ENCODE peak calls at places on chromosome 20, in eight cellular contexts. Z is neuronal stem cell, F is astrocyte, R is small intestine, A is H7, P is mesendoderm, Y is coronary artery, G is fibroblast of pulmonary artery. N is an unnamed sample.

GRCh38 chr20:61320617-61321200 is 68.6 kb downstream of the CDH4 start:
- DNase-seq in Z (no peak), F (no peak), R (no peak), A (no peak), P (no peak), Y (no peak), G (no peak), N (no peak)

GRCh38 chr20:52552181-52552872 is 360.7 kb upstream of the ZFP64 start:
- DNase-seq in Z (no peak), F (peak), R (no peak), A (peak), P (no peak), Y (no peak), G (peak), N (peak)

GRCh38 chr20:17725094-17725835 is 25.5 kb downstream of the BANF2 start:
- DNase-seq in Z (no peak), F (no peak), R (no peak), A (no peak), P (no peak), Y (no peak), G (no peak), N (no peak)

GRCh38 chr20:3775457-3775856 is 5.8 kb downstream of the SPEF1 start:
- DNase-seq in Z (no peak), F (no peak), R (no peak), A (no peak), P (no peak), Y (no peak), G (no peak), N (no peak)

GRCh38 chr20:21141825-21142224 is 15.9 kb downstream of the KIZ start:
- DNase-seq in Z (no peak), F (no peak), R (no peak), A (no peak), P (no peak), Y (no peak), G (no peak), N (no peak)

GRCh38 chr20:47358672-47359532 is 2.4 kb upstream of the ZMYND8 start:
- DNase-seq in Z (no peak), F (peak), R (peak), A (no peak), P (peak), Y (peak), G (peak), N (peak)

GRCh38 chr20:53032021-53033001 is 60.2 kb downstream of the TSHZ2 start:
- DNase-seq in Z (no peak), F (peak), R (no peak), A (no peak), P (no peak), Y (no peak), G (peak), N (peak)

GRCh38 chr20:36277546-36277945 is 28.6 kb upstream of the DLGAP4 start:
- DNase-seq in Z (no peak), F (no peak), R (no peak), A (peak), P (no peak), Y (no peak), G (no peak), N (no peak)

GRCh38 chr20:57785720-57786119 is 75.9 kb upstream of the PMEPA1 start:
- DNase-seq in Z (no peak), F (no peak), R (no peak), A (no peak), P (no peak), Y (no peak), G (no peak), N (no peak)

GRCh38 chr20:20711413-20711812 is 1.0 kb downstream of the RALGAPA2 start:
- DNase-seq in Z (no peak), F (no peak), R (peak), A (peak), P (peak), Y (no peak), G (no peak), N (no peak)

GRCh38 chr20:19903168-19903676 is 113.9 kb upstream of the NAA20 start:
- DNase-seq in Z (no peak), F (no peak), R (no peak), A (no peak), P (no peak), Y (no peak), G (peak), N (no peak)

GRCh38 chr20:47464380-47465101 is 37.1 kb upstream of the NCOA3 start:
- DNase-seq in Z (no peak), F (peak), R (peak), A (no peak), P (no peak), Y (peak), G (peak), N (peak)

GRCh38 chr20:8408587-8409307 is 276.7 kb downstream of the PLCB1 start:
- DNase-seq in Z (no peak), F (no peak), R (no peak), A (no peak), P (no peak), Y (no peak), G (no peak), N (no peak)

GRCh38 chr20:23686046-23686750 is 2.6 kb downstream of the CST4 start:
- DNase-seq in Z (no peak), F (no peak), R (no peak), A (no peak), P (no peak), Y (no peak), G (no peak), N (no peak)

GRCh38 chr20:32847964-32848363 is 10.8 kb upstream of the EFCAB8 start:
- DNase-seq in Z (no peak), F (no peak), R (no peak), A (no peak), P (no peak), Y (no peak), G (no peak), N (no peak)

GRCh38 chr20:9741996-9742395 is 96.9 kb downstream of the PAK5 start:
- DNase-seq in Z (no peak), F (no peak), R (peak), A (no peak), P (no peak), Y (no peak), G (no peak), N (no peak)

GRCh38 chr20:33811763-33812672 is 870 bp downstream of the CHMP4B start:
- DNase-seq in Z (no peak), F (peak), R (peak), A (peak), P (peak), Y (peak), G (peak), N (peak)

GRCh38 chr20:15610700-15611277 is 962.5 kb downstream of the KIF16B start:
- DNase-seq in Z (no peak), F (no peak), R (no peak), A (no peak), P (no peak), Y (no peak), G (no peak), N (no peak)

GRCh38 chr20:47764154-47764734 is 21.0 kb downstream of the SULF2 start:
- DNase-seq in Z (no peak), F (no peak), R (no peak), A (peak), P (peak), Y (no peak), G (no peak), N (no peak)

GRCh38 chr20:14189794-14190402 is 147.5 kb downstream of the FLRT3 start:
- DNase-seq in Z (no peak), F (peak), R (peak), A (no peak), P (peak), Y (no peak), G (peak), N (peak)

GRCh38 chr20:61387204-61387958 is 135.3 kb downstream of the CDH4 start:
- DNase-seq in Z (no peak), F (peak), R (peak), A (peak), P (peak), Y (no peak), G (peak), N (no peak)

GRCh38 chr20:11080776-11081406 is 407.1 kb upstream of the JAG1 start:
- DNase-seq in Z (no peak), F (no peak), R (no peak), A (no peak), P (no peak), Y (no peak), G (peak), N (no peak)

GRCh38 chr20:11738852-11739251 is 178.8 kb upstream of the BTBD3 start:
- DNase-seq in Z (no peak), F (no peak), R (no peak), A (no peak), P (no peak), Y (no peak), G (no peak), N (no peak)

GRCh38 chr20:2694519-2694918 is 1.9 kb downstream of the EBF4 start:
- DNase-seq in Z (no peak), F (no peak), R (no peak), A (no peak), P (no peak), Y (no peak), G (no peak), N (no peak)

GRCh38 chr20:36447101-36447500 is 94.2 kb upstream of the MYL9 start:
- DNase-seq in Z (no peak), F (no peak), R (no peak), A (no peak), P (no peak), Y (no peak), G (no peak), N (no peak)

GRCh38 chr20:56604690-56605089 is 24.4 kb upstream of the TFAP2C start:
- DNase-seq in Z (no peak), F (no peak), R (peak), A (no peak), P (no peak), Y (no peak), G (no peak), N (no peak)

GRCh38 chr20:57657537-57658446 is 37.6 kb upstream of the ZBP1 start:
- DNase-seq in Z (no peak), F (no peak), R (peak), A (peak), P (no peak), Y (peak), G (no peak), N (no peak)

GRCh38 chr20:57266251-57267157 is at the start of gene BMP7:
- DNase-seq in Z (no peak), F (no peak), R (no peak), A (peak), P (peak), Y (no peak), G (no peak), N (no peak)

GRCh38 chr20:57470212-57470522 is 54.8 kb downstream of the CTCFL start:
- DNase-seq in Z (no peak), F (no peak), R (peak), A (no peak), P (no peak), Y (no peak), G (no peak), N (no peak)

GRCh38 chr20:1215386-1216170 is 10.3 kb upstream of the RAD21L1 start:
- DNase-seq in Z (no peak), F (no peak), R (no peak), A (no peak), P (no peak), Y (no peak), G (no peak), N (no peak)

GRCh38 chr20:21228511-21228910 is 74.6 kb upstream of the XRN2 start:
- DNase-seq in Z (no peak), F (no peak), R (no peak), A (no peak), P (no peak), Y (no peak), G (no peak), N (no peak)

GRCh38 chr20:9458075-9458818 is 56.1 kb upstream of the LAMP5 start:
- DNase-seq in Z (no peak), F (no peak), R (no peak), A (peak), P (peak), Y (no peak), G (peak), N (no peak)

GRCh38 chr20:53594068-53595017 is 704 bp upstream of the ZNF217 start:
- DNase-seq in Z (peak), F (peak), R (peak), A (peak), P (peak), Y (peak), G (peak), N (peak)

GRCh38 chr20:44500221-44500620 is 21.6 kb downstream of the SERINC3 start:
- DNase-seq in Z (no peak), F (no peak), R (no peak), A (no peak), P (no peak), Y (no peak), G (no peak), N (no peak)

GRCh38 chr20:18839507-18840247 is 26.1 kb downstream of the SCP2D1 start:
- DNase-seq in Z (peak), F (no peak), R (no peak), A (no peak), P (no peak), Y (peak), G (no peak), N (no peak)

GRCh38 chr20:610130-611046 is at the start of gene TCF15:
- DNase-seq in Z (peak), F (no peak), R (no peak), A (peak), P (peak), Y (no peak), G (peak), N (no peak)

GRCh38 chr20:542777-543368 is 717 bp downstream of the CSNK2A1 start:
- DNase-seq in Z (no peak), F (no peak), R (no peak), A (no peak), P (peak), Y (no peak), G (no peak), N (no peak)

GRCh38 chr20:38098952-38099351 is 65.4 kb downstream of the RPRD1B start:
- DNase-seq in Z (no peak), F (no peak), R (no peak), A (no peak), P (no peak), Y (no peak), G (no peak), N (no peak)
- H3K4me3 ChIP-seq in Z (no peak), F (no peak), R (no peak), A (no peak), P (no peak), Y (no peak), G (no peak), N (no peak)

GRCh38 chr20:6559791-6560190 is 207.7 kb upstream of the BMP2 start:
- DNase-seq in Z (no peak), F (no peak), R (no peak), A (no peak), P (no peak), Y (no peak), G (no peak), N (no peak)
- H3K4me3 ChIP-seq in Z (no peak), F (no peak), R (no peak), A (no peak), P (no peak), Y (no peak), G (no peak), N (no peak)

GRCh38 chr20:24950836-24951525 is 1.9 kb downstream of the CST7 start:
- DNase-seq in Z (no peak), F (no peak), R (no peak), A (peak), P (no peak), Y (peak), G (no peak), N (no peak)
- H3K4me3 ChIP-seq in Z (no peak), F (no peak), R (no peak), A (no peak), P (no peak), Y (no peak), G (no peak), N (no peak)

GRCh38 chr20:50636601-50637539 is 54.5 kb downstream of the RIPOR3 start:
- DNase-seq in Z (no peak), F (no peak), R (no peak), A (no peak), P (no peak), Y (no peak), G (no peak), N (no peak)

GRCh38 chr20:50635014-50635557 is 56.3 kb downstream of the RIPOR3 start:
- DNase-seq in Z (no peak), F (no peak), R (no peak), A (no peak), P (no peak), Y (no peak), G (no peak), N (no peak)

GRCh38 chr20:50634191-50634590 is 57.2 kb downstream of the RIPOR3 start:
- DNase-seq in Z (no peak), F (no peak), R (no peak), A (no peak), P (no peak), Y (no peak), G (no peak), N (no peak)

GRCh38 chr20:50633361-50633760 is 58.0 kb downstream of the RIPOR3 start:
- DNase-seq in Z (no peak), F (no peak), R (no peak), A (no peak), P (no peak), Y (no peak), G (no peak), N (no peak)

GRCh38 chr20:50635676-50636600 is 55.4 kb downstream of the RIPOR3 start:
- DNase-seq in Z (no peak), F (no peak), R (peak), A (peak), P (peak), Y (peak), G (peak), N (no peak)
- H3K4me3 ChIP-seq in Z (no peak), F (no peak), R (no peak), A (no peak), P (no peak), Y (peak), G (peak), N (no peak)

DNA sequence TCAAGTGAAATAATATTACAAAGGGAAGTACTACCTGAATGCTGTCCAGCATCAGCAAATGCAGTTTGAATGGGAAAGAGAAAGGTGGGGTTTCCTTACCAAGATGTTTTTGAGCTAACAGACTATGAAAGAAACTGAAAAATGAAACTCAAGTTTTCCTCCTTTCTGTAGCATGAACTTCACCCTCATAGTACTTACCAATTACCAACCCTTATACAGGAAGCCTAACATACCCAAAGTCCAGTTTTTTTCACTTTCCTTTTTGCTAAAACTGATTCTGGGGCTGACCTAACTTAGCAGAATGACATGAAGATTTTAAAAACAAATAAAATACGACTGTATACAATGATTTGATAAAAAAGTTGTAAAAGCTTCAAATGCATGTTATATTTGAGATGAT is 5.2 kb downstream of the ZNFX1 start:
- DNase-seq in Z (no peak), F (no peak), R (peak), A (no peak), P (no peak), Y (no peak), G (no peak), N (no peak)
- H3K4me3 ChIP-seq in Z (no peak), F (no peak), R (no peak), A (no peak), P (no peak), Y (no peak), G (no peak), N (no peak)

GRCh38 chr20:49560646-49561045 is 7.3 kb downstream of the PTGIS start:
- DNase-seq in Z (no peak), F (no peak), R (no peak), A (no peak), P (no peak), Y (peak), G (no peak), N (no peak)
- H3K4me3 ChIP-seq in Z (no peak), F (no peak), R (no peak), A (no peak), P (no peak), Y (peak), G (no peak), N (no peak)

DNA sequence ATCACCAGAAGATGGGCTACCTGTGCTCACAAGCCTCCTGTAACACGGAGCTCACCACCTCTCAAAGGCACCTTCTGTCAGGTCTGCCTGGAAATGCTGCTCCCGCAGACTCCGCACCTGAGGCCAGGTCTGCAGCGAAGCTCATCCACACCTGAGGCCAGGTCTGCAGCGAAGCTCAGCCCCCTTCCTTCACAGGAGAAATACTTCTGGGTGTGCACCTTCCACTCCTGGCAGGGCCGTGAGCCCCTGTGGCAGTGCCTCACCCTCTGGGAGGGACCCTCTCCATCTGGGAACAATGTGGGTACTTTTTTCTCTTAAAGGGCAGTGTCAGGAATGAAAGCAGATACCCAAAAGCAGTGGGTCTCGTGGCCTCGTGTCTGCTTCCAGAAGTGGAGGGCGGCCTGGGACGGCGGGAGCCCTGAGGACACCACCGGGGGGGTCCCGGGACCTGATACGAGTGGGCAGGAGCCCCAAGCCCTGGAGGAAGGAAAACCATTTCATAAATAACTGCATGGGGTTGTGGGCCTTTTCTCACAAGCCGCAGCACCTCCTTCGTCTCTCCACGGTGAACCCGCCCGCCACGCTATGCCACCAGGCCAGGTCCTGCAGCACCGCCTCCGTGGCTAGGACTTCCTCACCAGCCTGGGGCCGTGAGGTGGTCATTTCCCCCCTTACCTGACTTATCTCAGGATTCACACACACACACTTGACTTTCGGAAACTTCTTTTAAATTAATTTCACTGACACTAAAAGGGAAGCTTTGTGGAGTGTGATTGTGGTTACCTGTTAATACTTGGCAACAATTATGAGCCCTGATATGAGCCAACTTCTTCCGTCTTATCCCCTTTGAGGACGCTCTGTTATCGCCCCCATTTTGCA is 1.2 kb upstream of the SLCO4A1 start:
- DNase-seq in Z (no peak), F (no peak), R (no peak), A (no peak), P (no peak), Y (no peak), G (no peak), N (no peak)
- H3K4me3 ChIP-seq in Z (no peak), F (no peak), R (no peak), A (no peak), P (no peak), Y (peak), G (no peak), N (no peak)

DNA sequence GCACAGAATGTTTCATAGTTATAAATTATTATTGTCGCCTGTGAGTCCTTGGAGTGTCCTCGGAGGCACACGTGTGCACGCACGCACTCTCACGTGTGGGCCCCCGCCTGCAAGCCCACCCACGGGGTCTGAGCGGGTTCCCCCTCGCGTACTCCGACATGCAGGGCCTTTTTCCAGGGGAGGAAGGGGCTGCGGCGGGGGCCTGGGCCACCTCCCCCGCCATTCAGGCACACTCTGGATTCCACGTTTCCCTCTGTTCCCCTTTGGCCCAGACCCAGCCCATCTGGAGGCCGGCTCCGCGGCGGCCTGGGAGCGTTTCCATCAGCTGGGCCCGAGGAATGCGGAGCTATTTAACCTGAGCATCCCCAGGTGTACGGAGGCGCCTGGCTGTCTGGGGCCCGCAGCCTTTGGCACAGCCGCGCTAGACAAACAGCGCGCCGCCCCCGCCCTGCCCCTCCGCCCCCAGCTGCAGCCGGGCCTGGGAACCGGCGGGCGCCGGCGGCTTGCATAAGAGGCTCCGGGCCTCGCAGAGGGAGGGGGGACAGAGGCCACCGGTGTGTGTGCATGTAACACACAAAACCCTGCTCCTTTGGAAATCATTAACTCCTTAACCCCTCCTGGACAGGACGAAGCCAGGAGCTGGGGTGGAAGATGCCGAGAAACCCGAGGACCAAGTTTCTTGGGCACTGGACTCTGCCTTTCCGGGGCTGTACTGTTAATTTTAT is 3.3 kb downstream of the ID1 start:
- DNase-seq in Z (peak), F (peak), R (peak), A (peak), P (peak), Y (peak), G (peak), N (no peak)
- H3K4me3 ChIP-seq in Z (no peak), F (peak), R (no peak), A (peak), P (no peak), Y (peak), G (peak), N (peak)